ENCODE peak calls at places on chromosome 7, in five cellular contexts. Q, M, W, K and L are unnamed samples.

GRCh38 chr7:156725982-156726381 is 85.4 kb downstream of the RNF32 start:
- DNase-seq in Q (no peak), M (no peak), W (no peak), K (no peak), L (no peak)

GRCh38 chr7:116592445-116592844 is 67.6 kb downstream of the CAV1 start:
- DNase-seq in Q (no peak), M (no peak), W (no peak), K (no peak), L (no peak)

GRCh38 chr7:158117341-158118222 is 470.0 kb downstream of the PTPRN2 start:
- DNase-seq in Q (no peak), M (no peak), W (no peak), K (no peak), L (no peak)

GRCh38 chr7:120550494-120551048 is 277.6 kb downstream of the KCND2 start:
- DNase-seq in Q (no peak), M (no peak), W (peak; percentile 8), K (no peak), L (peak; percentile 97)

GRCh38 chr7:113085781-113086390 is 741 bp downstream of the GPR85 start:
- DNase-seq in Q (no peak), M (no peak), W (no peak), K (no peak), L (peak; percentile 15)

GRCh38 chr7:158979023-158979529 is 122.7 kb downstream of the DYNC2I1 start:
- DNase-seq in Q (no peak), M (no peak), W (no peak), K (no peak), L (no peak)

GRCh38 chr7:6121141-6121540 is 90.0 kb downstream of the ANKRD61 start:
- DNase-seq in Q (no peak), M (no peak), W (peak; percentile 35), K (no peak), L (no peak)

GRCh38 chr7:46352335-46352954 is 431.4 kb upstream of the IGFBP3 start:
- DNase-seq in Q (peak; percentile 43), M (no peak), W (peak; percentile 47), K (peak; percentile 80), L (peak; percentile 85)

GRCh38 chr7:101739757-101740398 is 77.5 kb upstream of the CUX1 start:
- DNase-seq in Q (no peak), M (no peak), W (peak; percentile 17), K (no peak), L (no peak)

GRCh38 chr7:129187681-129188371 is 607 bp upstream of the SMO start:
- DNase-seq in Q (no peak), M (no peak), W (no peak), K (no peak), L (no peak)

GRCh38 chr7:102296514-102296913 is 9.8 kb downstream of the SH2B2 start:
- DNase-seq in Q (no peak), M (no peak), W (no peak), K (no peak), L (no peak)

GRCh38 chr7:116777613-116778380 is 84.6 kb upstream of the CAPZA2 start:
- DNase-seq in Q (no peak), M (no peak), W (peak; percentile 61), K (no peak), L (no peak)

GRCh38 chr7:130668258-130669050 is at the start of gene COPG2:
- DNase-seq in Q (peak; percentile 98), M (peak; percentile 74), W (peak; percentile 79), K (peak; percentile 95), L (peak; percentile 89)

GRCh38 chr7:15330943-15331342 is 230.9 kb downstream of the AGMO start:
- DNase-seq in Q (no peak), M (no peak), W (no peak), K (no peak), L (no peak)

GRCh38 chr7:3165681-3166580 is 122.3 kb upstream of the CARD11 start:
- DNase-seq in Q (no peak), M (no peak), W (no peak), K (no peak), L (no peak)

GRCh38 chr7:50307368-50308012 is 3.0 kb downstream of the IKZF1 start:
- DNase-seq in Q (no peak), M (no peak), W (no peak), K (peak; percentile 30), L (no peak)

GRCh38 chr7:145169908-145170307 is 334.1 kb upstream of the TPK1 start:
- DNase-seq in Q (no peak), M (no peak), W (no peak), K (peak; percentile 26), L (peak; percentile 65)

GRCh38 chr7:85162743-85163142 is 24.1 kb downstream of the SEMA3D start:
- DNase-seq in Q (no peak), M (no peak), W (no peak), K (no peak), L (no peak)

GRCh38 chr7:77258014-77258413 is 58.4 kb upstream of the FGL2 start:
- DNase-seq in Q (no peak), M (no peak), W (peak; percentile 16), K (no peak), L (no peak)

GRCh38 chr7:46542076-46542475 is 621.0 kb upstream of the IGFBP3 start:
- DNase-seq in Q (no peak), M (no peak), W (no peak), K (no peak), L (no peak)

GRCh38 chr7:141001561-141001960 is 13.2 kb downstream of the MRPS33 start:
- DNase-seq in Q (no peak), M (no peak), W (no peak), K (no peak), L (no peak)